ENCODE peak calls at places on chromosomes 12 and 14, in eight cellular contexts. P is neural progenitor cell, L is PC-3, Z is HCT116, S is GM23248, J is SK-N-SH, T is hepatocyte, W is MM.1S. R is an unnamed sample. For H3K4me1, the result is how much of the 10 kb centered on the place peaks cover.

GRCh38 chr14:100588671-100589070 is 1.5 kb upstream of the BEGAIN start:
- DNase-seq in P (no peak), J (no peak), T (no peak), S (no peak), Z (no peak), L (no peak), W (no peak), R (no peak)

GRCh38 chr12:25767613-25768012 is 190.9 kb upstream of the RASSF8 start:
- DNase-seq in L (peak), J (no peak), P (no peak), Z (no peak), S (peak), W (no peak), T (no peak), R (no peak)

GRCh38 chr12:116631619-116632018 is 72.4 kb downstream of the MAP1LC3B2 start:
- DNase-seq in L (peak), S (no peak), Z (no peak), P (no peak), W (no peak), T (no peak), J (no peak), R (peak)

GRCh38 chr14:51738754-51739153 is 87.0 kb downstream of the FRMD6 start:
- DNase-seq in S (no peak), L (no peak), J (no peak), T (no peak), Z (peak), W (peak), P (peak), R (peak)

GRCh38 chr14:68591786-68592185 is 201.1 kb downstream of the ZFP36L1 start:
- DNase-seq in Z (no peak), J (no peak), S (no peak), P (no peak), L (no peak), W (no peak), T (no peak), R (no peak)

GRCh38 chr12:93616584-93617101 is 44.2 kb downstream of the SOCS2 start:
- DNase-seq in P (peak), J (no peak), Z (no peak), W (no peak), S (peak), L (peak), T (no peak), R (peak)

GRCh38 chr14:51479584-51480305 is 172.0 kb upstream of the FRMD6 start:
- DNase-seq in L (peak), S (peak), J (no peak), W (no peak), P (no peak), Z (no peak), T (peak), R (no peak)

GRCh38 chr12:3727877-3728632 is 24.9 kb downstream of the CRACR2A start:
- DNase-seq in S (no peak), W (no peak), Z (no peak), J (no peak), P (peak), T (no peak), L (no peak), R (peak)

GRCh38 chr12:108614041-108614440 is 16.2 kb upstream of the TMEM119 start:
- DNase-seq in T (no peak), W (no peak), L (no peak), P (no peak), S (no peak), J (no peak), Z (no peak), R (no peak)

GRCh38 chr14:72451081-72451972 is 442.6 kb downstream of the DPF3 start:
- DNase-seq in J (no peak), S (no peak), P (peak), W (peak), T (no peak), Z (no peak), L (no peak), R (no peak)

GRCh38 chr14:32460267-32460666 is 131.2 kb downstream of the AKAP6 start:
- DNase-seq in S (no peak), P (no peak), T (no peak), W (no peak), J (no peak), Z (no peak), L (no peak), R (no peak)

GRCh38 chr12:38761111-38761510 is 144.3 kb downstream of the CPNE8 start:
- DNase-seq in Z (no peak), P (no peak), L (no peak), W (no peak), T (no peak), J (no peak), S (no peak), R (no peak)

GRCh38 chr12:20757-21156 is 45.8 kb upstream of the IQSEC3 start:
- DNase-seq in W (no peak), S (no peak), T (no peak), P (no peak), J (no peak), L (peak), Z (no peak), R (no peak)

GRCh38 chr12:24860546-24860945 is 88.4 kb downstream of the BCAT1 start:
- DNase-seq in T (no peak), L (no peak), S (no peak), W (no peak), J (no peak), P (no peak), Z (no peak), R (no peak)

GRCh38 chr12:16606936-16607335 is 974 bp upstream of the LMO3 start:
- DNase-seq in L (no peak), W (no peak), T (no peak), S (no peak), Z (no peak), J (no peak), P (peak), R (peak)

GRCh38 chr12:21912318-21912717 is 28.9 kb downstream of the ABCC9 start:
- DNase-seq in Z (no peak), J (no peak), S (peak), T (no peak), L (peak), P (no peak), W (no peak), R (no peak)

GRCh38 chr12:82686223-82687019 is at the start of gene TMTC2:
- DNase-seq in Z (peak), J (peak), S (peak), P (peak), T (peak), L (peak), W (peak), R (peak)

GRCh38 chr12:128729628-128730121 is 94.1 kb downstream of the SLC15A4 start:
- DNase-seq in W (no peak), P (no peak), J (no peak), Z (no peak), S (peak), T (peak), L (no peak), R (no peak)

GRCh38 chr14:105088812-105089745 is 23.8 kb upstream of the GPR132 start:
- DNase-seq in L (no peak), P (no peak), J (no peak), T (peak), S (peak), W (no peak), Z (no peak), R (no peak)

GRCh38 chr12:34404377-34405285 is 382.3 kb downstream of the ALG10 start:
- DNase-seq in J (peak), S (no peak), P (no peak), Z (no peak), T (peak), W (no peak), L (no peak), R (no peak)

GRCh38 chr12:88237954-88238353 is 95.8 kb downstream of the TMTC3 start:
- DNase-seq in W (no peak), Z (peak), L (peak), J (no peak), T (no peak), P (no peak), S (peak), R (no peak)

GRCh38 chr14:61346793-61347192 is 25.4 kb downstream of the PRKCH start:
- DNase-seq in Z (no peak), W (no peak), L (peak), S (no peak), J (no peak), T (no peak), P (no peak), R (no peak)

GRCh38 chr12:28527631-28528249 is 337.5 kb downstream of the CCDC91 start:
- DNase-seq in W (no peak), Z (no peak), P (no peak), L (no peak), J (no peak), S (no peak), T (no peak), R (no peak)

GRCh38 chr14:53955671-53956426 is 776 bp downstream of the BMP4 start:
- DNase-seq in W (no peak), Z (no peak), S (peak), L (no peak), T (peak), P (peak), J (no peak), R (peak)

GRCh38 chr14:61523751-61524150 is 171.6 kb upstream of the HIF1A start:
- DNase-seq in S (no peak), L (no peak), Z (no peak), J (no peak), P (no peak), T (no peak), W (no peak), R (no peak)

GRCh38 chr12:108156717-108157116 is 27.6 kb downstream of the WSCD2 start:
- DNase-seq in P (no peak), J (no peak), T (no peak), W (no peak), Z (no peak), L (no peak), S (no peak), R (no peak)

GRCh38 chr12:27646149-27646548 is 50.1 kb upstream of the REP15 start:
- DNase-seq in L (no peak), J (no peak), W (no peak), P (no peak), S (no peak), T (no peak), Z (no peak), R (no peak)

GRCh38 chr12:130764475-130765185 is 48.5 kb upstream of the RIMBP2 start:
- DNase-seq in T (no peak), P (no peak), Z (peak), L (peak), S (peak), W (no peak), J (no peak), R (no peak)

GRCh38 chr14:95507174-95507573 is 9.3 kb downstream of the SYNE3 start:
- DNase-seq in L (peak), W (no peak), Z (no peak), P (no peak), S (peak), J (no peak), T (peak), R (no peak)

GRCh38 chr12:2904260-2904659 is 13.6 kb downstream of the TULP3 start:
- DNase-seq in L (no peak), J (no peak), W (no peak), S (no peak), Z (no peak), T (no peak), P (no peak), R (no peak)

GRCh38 chr12:56864318-56864717 is 69.9 kb downstream of the SDR9C7 start:
- DNase-seq in Z (no peak), J (no peak), P (no peak), W (no peak), S (no peak), T (no peak), L (no peak), R (peak)

GRCh38 chr14:95018845-95019244 is 138.5 kb downstream of the DICER1 start:
- DNase-seq in L (no peak), P (no peak), J (no peak), Z (no peak), T (no peak), S (peak), W (no peak), R (no peak)

GRCh38 chr14:77097006-77097688 is 911 bp upstream of the CIPC start:
- DNase-seq in W (peak), L (peak), S (no peak), Z (no peak), P (no peak), J (no peak), T (no peak), R (no peak)

GRCh38 chr14:68741839-68742470 is 50.9 kb downstream of the ZFP36L1 start:
- DNase-seq in W (no peak), S (no peak), J (no peak), L (no peak), T (no peak), Z (no peak), P (no peak), R (no peak)

GRCh38 chr14:103854822-103855733 is 7.7 kb upstream of the PPP1R13B start:
- DNase-seq in P (peak), L (peak), Z (no peak), W (no peak), T (peak), S (no peak), J (peak), R (peak)

GRCh38 chr12:101566318-101566717 is 28.5 kb upstream of the MYBPC1 start:
- DNase-seq in Z (peak), W (no peak), T (no peak), L (no peak), S (no peak), J (no peak), P (peak), R (peak)

DNA sequence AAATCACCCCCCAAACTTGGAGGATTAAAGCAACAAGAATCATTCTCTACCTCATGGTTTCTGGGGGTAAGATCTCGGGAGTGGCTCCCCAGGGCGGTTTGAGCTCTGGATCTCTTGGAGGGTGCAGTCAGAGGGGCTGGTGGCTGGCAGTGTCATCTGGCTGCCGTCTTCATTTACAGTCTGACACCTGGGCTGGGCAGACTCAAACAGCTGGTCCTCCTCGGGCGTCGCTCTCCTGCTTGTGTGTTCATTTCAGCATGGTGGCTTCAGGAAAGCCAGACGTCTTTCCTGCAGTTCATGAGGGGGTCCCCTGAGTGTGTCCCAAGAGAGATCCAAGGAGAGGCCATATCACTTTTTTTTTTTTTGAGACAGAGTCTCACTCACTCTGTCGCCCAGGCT is 66.5 kb upstream of the NCOR2 start:
- DNase-seq in L (no peak), W (no peak), P (no peak), S (no peak), Z (no peak), T (no peak), J (no peak), R (no peak)
- H2AFZ ChIP-seq in L (peak), W (no peak), P (no peak), S (peak), Z (peak), T (no peak), J (no peak), R (no peak)

GRCh38 chr12:6380141-6381121 is 3.5 kb upstream of the LTBR start:
- DNase-seq in P (peak), L (no peak), J (no peak), T (no peak), Z (no peak), S (peak), W (no peak), R (no peak)
- H3K4me1 ChIP-seq in P (half or more), L (under half), J (under half), T (under half), Z (half or more), S (under half), W (under half), R (under half)

GRCh38 chr12:113422030-113422900 is at the start of gene SDSL:
- DNase-seq in T (peak), L (peak), Z (peak), J (peak), W (peak), P (peak), S (peak), R (peak)

GRCh38 chr12:113427882-113428281 is 5.7 kb downstream of the SDSL start:
- DNase-seq in P (no peak), T (no peak), Z (no peak), W (no peak), S (no peak), J (no peak), L (no peak), R (no peak)

GRCh38 chr12:113422929-113423669 is 919 bp downstream of the SDSL start:
- DNase-seq in T (no peak), Z (no peak), S (no peak), L (peak), W (no peak), P (no peak), J (no peak), R (no peak)

GRCh38 chr12:113425960-113426453 is 3.8 kb downstream of the SDSL start:
- DNase-seq in P (peak), L (no peak), W (no peak), T (no peak), S (no peak), J (no peak), Z (no peak), R (peak)

DNA sequence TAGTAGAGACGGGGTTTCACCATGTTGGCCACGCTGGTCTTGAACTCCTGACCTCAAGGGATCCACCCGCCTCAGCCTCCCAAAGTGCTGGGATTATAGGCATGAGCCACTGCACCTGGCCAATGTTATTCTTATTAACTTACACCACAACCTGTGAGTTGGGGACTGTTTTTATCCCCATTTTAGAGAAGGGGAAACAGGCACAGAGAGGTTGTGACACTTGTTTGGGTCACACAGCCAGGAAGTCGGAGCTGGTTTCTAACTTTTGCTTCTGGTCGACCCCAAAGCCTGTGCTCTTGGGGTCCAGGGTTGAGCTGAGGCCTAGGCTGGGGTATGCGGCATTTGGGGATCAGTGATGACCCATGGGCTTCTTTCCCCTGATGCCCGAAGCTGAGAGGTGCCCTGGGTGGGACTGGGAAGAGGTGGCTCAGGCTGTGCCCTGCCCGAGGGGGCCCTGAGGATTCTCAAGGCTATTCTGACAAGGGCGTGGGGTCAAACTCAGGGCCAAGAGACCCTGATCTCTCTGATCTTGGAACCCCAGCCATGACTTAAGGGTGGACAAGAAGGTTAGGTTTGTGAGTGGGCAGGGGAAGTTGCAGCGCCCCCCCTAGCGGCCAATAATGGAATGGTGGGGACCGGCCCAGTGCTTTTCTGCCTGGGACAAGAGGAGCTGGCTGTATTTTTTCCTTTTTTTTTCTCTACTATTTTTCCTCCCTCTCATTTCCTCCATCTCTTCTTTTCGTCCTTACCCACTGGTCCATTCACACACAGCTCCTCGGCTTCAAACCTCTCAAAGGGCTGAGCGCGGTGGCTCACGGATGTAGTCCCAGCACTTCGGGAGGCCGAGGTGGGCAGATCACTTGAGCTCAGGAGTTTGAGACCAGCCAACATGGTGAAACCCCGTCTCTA is 3.0 kb downstream of the SDSL start:
- DNase-seq in P (peak), S (peak), T (peak), J (peak), L (peak), Z (no peak), W (peak), R (peak)
- TF ChIP-seq EZH2phosphoT487 in P (no peak), S (no peak), T (no peak), J (no peak), L (no peak), Z (no peak), W (no peak), R (no peak)

GRCh38 chr12:52081263-52081733 is 1.8 kb downstream of the SMIM41 start:
- DNase-seq in Z (no peak), J (peak), L (no peak), S (no peak), P (peak), T (no peak), W (peak), R (no peak)

GRCh38 chr12:52083638-52083996 is 4.1 kb downstream of the SMIM41 start:
- DNase-seq in Z (no peak), W (no peak), P (no peak), J (no peak), S (no peak), L (no peak), T (no peak), R (no peak)

GRCh38 chr12:52082026-52082667 is 2.6 kb downstream of the SMIM41 start:
- DNase-seq in S (no peak), W (no peak), J (no peak), Z (no peak), L (no peak), P (peak), T (peak), R (peak)

GRCh38 chr12:52082988-52083637 is 3.6 kb downstream of the SMIM41 start:
- DNase-seq in J (peak), T (peak), W (peak), Z (no peak), S (peak), L (peak), P (peak), R (peak)

GRCh38 chr12:52082668-52082987 is 3.1 kb downstream of the SMIM41 start:
- DNase-seq in Z (no peak), W (no peak), P (no peak), L (no peak), S (peak), T (no peak), J (no peak), R (no peak)
- H2AFZ ChIP-seq in Z (no peak), W (no peak), P (no peak), L (no peak), S (no peak), T (no peak), J (no peak), R (no peak)

R was measured in GM23338.